ENCODE peak calls at places on chromosomes 16 and 17, in eight cellular contexts. One of them, this sample, is unnamed.

GRCh38 chr17:182164-182751 is 808 bp upstream of the DOC2B start:
- DNase-seq in heart right ventricle: no peak
- DNase-seq in stimulated activated CD4-positive, alpha-beta T cell treated with anti-CD3 and anti-CD28 coated beads, Interleukin-15, amount 100 ng/mL, for 48 hours: no peak
- DNase-seq in body of pancreas: peak
- DNase-seq in non-pigmented ciliary epithelial cell: no peak
- DNase-seq in activated T-cell treated with anti-CD3 and anti-CD28 coated beads, Interleukin-2, amount 50 U/mL, for 72 hours: no peak
- DNase-seq in NCI-H1105: no peak
- DNase-seq in Caki2: no peak
- DNase-seq in this sample: no peak

GRCh38 chr17:48852251-48852650 is 21.4 kb downstream of the CALCOCO2 start:
- DNase-seq in body of pancreas: no peak
- DNase-seq in Caki2: no peak
- DNase-seq in non-pigmented ciliary epithelial cell: no peak
- DNase-seq in heart right ventricle: no peak
- DNase-seq in stimulated activated CD4-positive, alpha-beta T cell treated with anti-CD3 and anti-CD28 coated beads, Interleukin-15, amount 100 ng/mL, for 48 hours: no peak
- DNase-seq in activated T-cell treated with anti-CD3 and anti-CD28 coated beads, Interleukin-2, amount 50 U/mL, for 72 hours: no peak
- DNase-seq in NCI-H1105: no peak
- DNase-seq in this sample: no peak

GRCh38 chr16:70160821-70161220 is 12.8 kb upstream of the CLEC18C start:
- DNase-seq in activated T-cell treated with anti-CD3 and anti-CD28 coated beads, Interleukin-2, amount 50 U/mL, for 72 hours: no peak
- DNase-seq in stimulated activated CD4-positive, alpha-beta T cell treated with anti-CD3 and anti-CD28 coated beads, Interleukin-15, amount 100 ng/mL, for 48 hours: no peak
- DNase-seq in Caki2: no peak
- DNase-seq in NCI-H1105: no peak
- DNase-seq in non-pigmented ciliary epithelial cell: no peak
- DNase-seq in body of pancreas: no peak
- DNase-seq in heart right ventricle: peak
- DNase-seq in this sample: peak

GRCh38 chr17:66964930-66965800 is 658 bp downstream of the CACNG4 start:
- DNase-seq in non-pigmented ciliary epithelial cell: no peak
- DNase-seq in body of pancreas: peak
- DNase-seq in Caki2: peak
- DNase-seq in NCI-H1105: peak
- DNase-seq in activated T-cell treated with anti-CD3 and anti-CD28 coated beads, Interleukin-2, amount 50 U/mL, for 72 hours: peak
- DNase-seq in heart right ventricle: no peak
- DNase-seq in stimulated activated CD4-positive, alpha-beta T cell treated with anti-CD3 and anti-CD28 coated beads, Interleukin-15, amount 100 ng/mL, for 48 hours: no peak
- DNase-seq in this sample: no peak

GRCh38 chr16:4077083-4077714 is 39.0 kb downstream of the ADCY9 start:
- DNase-seq in body of pancreas: no peak
- DNase-seq in stimulated activated CD4-positive, alpha-beta T cell treated with anti-CD3 and anti-CD28 coated beads, Interleukin-15, amount 100 ng/mL, for 48 hours: no peak
- DNase-seq in non-pigmented ciliary epithelial cell: no peak
- DNase-seq in activated T-cell treated with anti-CD3 and anti-CD28 coated beads, Interleukin-2, amount 50 U/mL, for 72 hours: peak
- DNase-seq in NCI-H1105: no peak
- DNase-seq in heart right ventricle: no peak
- DNase-seq in Caki2: no peak
- DNase-seq in this sample: no peak

GRCh38 chr17:74527756-74528155 is 3.5 kb downstream of the CD300LB start:
- DNase-seq in heart right ventricle: no peak
- DNase-seq in stimulated activated CD4-positive, alpha-beta T cell treated with anti-CD3 and anti-CD28 coated beads, Interleukin-15, amount 100 ng/mL, for 48 hours: no peak
- DNase-seq in body of pancreas: no peak
- DNase-seq in NCI-H1105: no peak
- DNase-seq in Caki2: no peak
- DNase-seq in non-pigmented ciliary epithelial cell: no peak
- DNase-seq in activated T-cell treated with anti-CD3 and anti-CD28 coated beads, Interleukin-2, amount 50 U/mL, for 72 hours: no peak
- DNase-seq in this sample: no peak

GRCh38 chr17:77354721-77355455 is 214.1 kb downstream of the SEC14L1 start:
- DNase-seq in heart right ventricle: peak
- DNase-seq in body of pancreas: peak
- DNase-seq in NCI-H1105: no peak
- DNase-seq in stimulated activated CD4-positive, alpha-beta T cell treated with anti-CD3 and anti-CD28 coated beads, Interleukin-15, amount 100 ng/mL, for 48 hours: no peak
- DNase-seq in non-pigmented ciliary epithelial cell: peak
- DNase-seq in activated T-cell treated with anti-CD3 and anti-CD28 coated beads, Interleukin-2, amount 50 U/mL, for 72 hours: no peak
- DNase-seq in Caki2: no peak
- DNase-seq in this sample: peak

GRCh38 chr17:6124856-6125255 is 54.7 kb downstream of the WSCD1 start:
- DNase-seq in Caki2: no peak
- DNase-seq in stimulated activated CD4-positive, alpha-beta T cell treated with anti-CD3 and anti-CD28 coated beads, Interleukin-15, amount 100 ng/mL, for 48 hours: no peak
- DNase-seq in activated T-cell treated with anti-CD3 and anti-CD28 coated beads, Interleukin-2, amount 50 U/mL, for 72 hours: no peak
- DNase-seq in NCI-H1105: no peak
- DNase-seq in non-pigmented ciliary epithelial cell: no peak
- DNase-seq in body of pancreas: no peak
- DNase-seq in heart right ventricle: no peak
- DNase-seq in this sample: no peak

GRCh38 chr17:72145972-72146755 is 25.3 kb downstream of the SOX9 start:
- DNase-seq in stimulated activated CD4-positive, alpha-beta T cell treated with anti-CD3 and anti-CD28 coated beads, Interleukin-15, amount 100 ng/mL, for 48 hours: no peak
- DNase-seq in heart right ventricle: no peak
- DNase-seq in body of pancreas: no peak
- DNase-seq in Caki2: peak
- DNase-seq in non-pigmented ciliary epithelial cell: no peak
- DNase-seq in NCI-H1105: no peak
- DNase-seq in activated T-cell treated with anti-CD3 and anti-CD28 coated beads, Interleukin-2, amount 50 U/mL, for 72 hours: no peak
- DNase-seq in this sample: no peak

GRCh38 chr17:29165261-29165660 is 14.9 kb downstream of the MYO18A start:
- DNase-seq in body of pancreas: no peak
- DNase-seq in NCI-H1105: no peak
- DNase-seq in non-pigmented ciliary epithelial cell: no peak
- DNase-seq in stimulated activated CD4-positive, alpha-beta T cell treated with anti-CD3 and anti-CD28 coated beads, Interleukin-15, amount 100 ng/mL, for 48 hours: no peak
- DNase-seq in Caki2: no peak
- DNase-seq in heart right ventricle: no peak
- DNase-seq in activated T-cell treated with anti-CD3 and anti-CD28 coated beads, Interleukin-2, amount 50 U/mL, for 72 hours: no peak
- DNase-seq in this sample: no peak

GRCh38 chr16:56532714-56533113 is 12.9 kb upstream of the BBS2 start:
- DNase-seq in heart right ventricle: no peak
- DNase-seq in stimulated activated CD4-positive, alpha-beta T cell treated with anti-CD3 and anti-CD28 coated beads, Interleukin-15, amount 100 ng/mL, for 48 hours: no peak
- DNase-seq in body of pancreas: no peak
- DNase-seq in NCI-H1105: no peak
- DNase-seq in Caki2: no peak
- DNase-seq in activated T-cell treated with anti-CD3 and anti-CD28 coated beads, Interleukin-2, amount 50 U/mL, for 72 hours: no peak
- DNase-seq in non-pigmented ciliary epithelial cell: no peak
- DNase-seq in this sample: no peak

GRCh38 chr17:43871947-43872690 is 25.1 kb downstream of the CD300LG start:
- DNase-seq in non-pigmented ciliary epithelial cell: no peak
- DNase-seq in heart right ventricle: no peak
- DNase-seq in body of pancreas: no peak
- DNase-seq in stimulated activated CD4-positive, alpha-beta T cell treated with anti-CD3 and anti-CD28 coated beads, Interleukin-15, amount 100 ng/mL, for 48 hours: no peak
- DNase-seq in activated T-cell treated with anti-CD3 and anti-CD28 coated beads, Interleukin-2, amount 50 U/mL, for 72 hours: no peak
- DNase-seq in Caki2: no peak
- DNase-seq in NCI-H1105: no peak
- DNase-seq in this sample: no peak